ENCODE peak calls at places on chromosomes 13 and 19, in four cellular contexts. One of them, this sample, is unnamed.
A peak's percentile ranks its signal among the peaks of the same experiment; 100 is the strongest.

GRCh38 chr19:41930322-41930722 is 2.1 kb upstream of the ERFL start:
- DNase-seq in mesendoderm: no peak
- DNase-seq in fibroblast of lung: no peak
- DNase-seq in IMR-90: no peak
- DNase-seq in this sample: no peak

GRCh38 chr13:44903596-44903995 is 85.7 kb downstream of the NUFIP1 start:
- DNase-seq in mesendoderm: peak; percentile 54
- DNase-seq in fibroblast of lung: peak; percentile 94
- DNase-seq in IMR-90: peak; percentile 84
- DNase-seq in this sample: peak; percentile 56

GRCh38 chr13:27919299-27919933 is 384 bp upstream of the PDX1 start:
- DNase-seq in mesendoderm: no peak
- DNase-seq in fibroblast of lung: no peak
- DNase-seq in IMR-90: no peak
- DNase-seq in this sample: no peak

GRCh38 chr19:33098023-33098652 is 17.2 kb downstream of the GPATCH1 start:
- DNase-seq in mesendoderm: no peak
- DNase-seq in fibroblast of lung: no peak
- DNase-seq in IMR-90: no peak
- DNase-seq in this sample: no peak

GRCh38 chr13:95262837-95263381 is 38.3 kb downstream of the ABCC4 start:
- DNase-seq in mesendoderm: no peak
- DNase-seq in fibroblast of lung: no peak
- DNase-seq in IMR-90: no peak
- DNase-seq in this sample: no peak

GRCh38 chr19:46975011-46975917 is 44.4 kb upstream of the NPAS1 start:
- DNase-seq in mesendoderm: peak; percentile 62
- DNase-seq in fibroblast of lung: no peak
- DNase-seq in IMR-90: no peak
- DNase-seq in this sample: peak; percentile 42

GRCh38 chr13:80224468-80224867 is 116.5 kb downstream of the SPRY2 start:
- DNase-seq in mesendoderm: no peak
- DNase-seq in fibroblast of lung: no peak
- DNase-seq in IMR-90: peak; percentile 26
- DNase-seq in this sample: no peak

GRCh38 chr19:17772172-17772571 is 20.9 kb downstream of the FCHO1 start:
- DNase-seq in mesendoderm: peak; percentile 67
- DNase-seq in fibroblast of lung: peak; percentile 30
- DNase-seq in IMR-90: peak; percentile 14
- DNase-seq in this sample: no peak

GRCh38 chr13:102643656-102644055 is 46.9 kb downstream of the TPP2 start:
- DNase-seq in mesendoderm: no peak
- DNase-seq in fibroblast of lung: no peak
- DNase-seq in IMR-90: peak; percentile 21
- DNase-seq in this sample: no peak

GRCh38 chr13:34657716-34658115 is 284.4 kb upstream of the NBEA start:
- DNase-seq in mesendoderm: no peak
- DNase-seq in fibroblast of lung: peak; percentile 57
- DNase-seq in IMR-90: peak; percentile 24
- DNase-seq in this sample: no peak

GRCh38 chr19:43784981-43785808 is 4.4 kb upstream of the KCNN4 start:
- DNase-seq in mesendoderm: peak; percentile 84
- DNase-seq in fibroblast of lung: peak; percentile 77
- DNase-seq in IMR-90: peak; percentile 67
- DNase-seq in this sample: peak; percentile 86

GRCh38 chr19:2479556-2480194 is 3.7 kb downstream of the GADD45B start:
- DNase-seq in mesendoderm: no peak
- DNase-seq in fibroblast of lung: no peak
- DNase-seq in IMR-90: no peak
- DNase-seq in this sample: no peak

GRCh38 chr19:35545855-35546381 is 492 bp downstream of the TMEM147 start:
- DNase-seq in mesendoderm: peak; percentile 44
- DNase-seq in fibroblast of lung: peak; percentile 3
- DNase-seq in IMR-90: no peak
- DNase-seq in this sample: no peak

GRCh38 chr13:20843177-20843576 is 59.4 kb downstream of the XPO4 start:
- DNase-seq in mesendoderm: no peak
- DNase-seq in fibroblast of lung: peak; percentile 70
- DNase-seq in IMR-90: peak; percentile 18
- DNase-seq in this sample: no peak

GRCh38 chr13:46071590-46072249 is 19.2 kb upstream of the ZC3H13 start:
- DNase-seq in mesendoderm: peak; percentile 77
- DNase-seq in fibroblast of lung: no peak
- DNase-seq in IMR-90: no peak
- DNase-seq in this sample: no peak

GRCh38 chr13:102555914-102556553 is 40.8 kb upstream of the TPP2 start:
- DNase-seq in mesendoderm: peak; percentile 53
- DNase-seq in fibroblast of lung: peak; percentile 56
- DNase-seq in IMR-90: peak; percentile 26
- DNase-seq in this sample: peak; percentile 39

GRCh38 chr13:68872338-68872737 is 1235.3 kb upstream of the ATXN8OS start:
- DNase-seq in mesendoderm: no peak
- DNase-seq in fibroblast of lung: no peak
- DNase-seq in IMR-90: no peak
- DNase-seq in this sample: no peak

GRCh38 chr19:8116437-8117293 is 32.7 kb downstream of the FBN3 start:
- DNase-seq in mesendoderm: no peak
- DNase-seq in fibroblast of lung: no peak
- DNase-seq in IMR-90: no peak
- DNase-seq in this sample: no peak

GRCh38 chr13:23688336-23688735 is 118.1 kb downstream of the TNFRSF19 start:
- DNase-seq in mesendoderm: no peak
- DNase-seq in fibroblast of lung: no peak
- DNase-seq in IMR-90: peak; percentile 40
- DNase-seq in this sample: no peak

GRCh38 chr13:38821753-38822551 is 135.1 kb downstream of the FREM2 start:
- DNase-seq in mesendoderm: peak; percentile 66
- DNase-seq in fibroblast of lung: no peak
- DNase-seq in IMR-90: no peak
- DNase-seq in this sample: no peak

GRCh38 chr19:29248332-29248844 is 35.4 kb upstream of the UQCRFS1 start:
- DNase-seq in mesendoderm: no peak
- DNase-seq in fibroblast of lung: no peak
- DNase-seq in IMR-90: no peak
- DNase-seq in this sample: no peak
- H3K9ac ChIP-seq in mesendoderm: no peak overlapping the region
- H3K9ac ChIP-seq in fibroblast of lung: no peak overlapping the region
- H3K9ac ChIP-seq in IMR-90: no peak overlapping the region
- H3K9ac ChIP-seq in this sample: no peak overlapping the region

GRCh38 chr19:869245-870177 is 10.0 kb downstream of the CFD start:
- DNase-seq in mesendoderm: peak; percentile 61
- DNase-seq in fibroblast of lung: peak; percentile 96
- DNase-seq in IMR-90: peak; percentile 96
- DNase-seq in this sample: no peak
- H3K4me3 ChIP-seq in mesendoderm: no peak overlapping the region
- H3K4me3 ChIP-seq in fibroblast of lung: no peak overlapping the region
- H3K4me3 ChIP-seq in IMR-90: no peak overlapping the region
- H3K4me3 ChIP-seq in this sample: no peak overlapping the region

GRCh38 chr19:49020342-49020741 is 3.5 kb upstream of the LHB start:
- DNase-seq in mesendoderm: peak; percentile 53
- DNase-seq in fibroblast of lung: no peak
- DNase-seq in IMR-90: no peak
- DNase-seq in this sample: no peak

GRCh38 chr19:49016067-49016839 is 638 bp downstream of the LHB start:
- DNase-seq in mesendoderm: no peak
- DNase-seq in fibroblast of lung: no peak
- DNase-seq in IMR-90: no peak
- DNase-seq in this sample: no peak

GRCh38 chr19:49019242-49019932 is 2.5 kb upstream of the LHB start:
- DNase-seq in mesendoderm: peak; percentile 57
- DNase-seq in fibroblast of lung: peak; percentile 28
- DNase-seq in IMR-90: peak; percentile 17
- DNase-seq in this sample: peak; percentile 77

GRCh38 chr19:49017041-49017665 is at the start of gene LHB:
- DNase-seq in mesendoderm: no peak
- DNase-seq in fibroblast of lung: no peak
- DNase-seq in IMR-90: no peak
- DNase-seq in this sample: no peak

DNA sequence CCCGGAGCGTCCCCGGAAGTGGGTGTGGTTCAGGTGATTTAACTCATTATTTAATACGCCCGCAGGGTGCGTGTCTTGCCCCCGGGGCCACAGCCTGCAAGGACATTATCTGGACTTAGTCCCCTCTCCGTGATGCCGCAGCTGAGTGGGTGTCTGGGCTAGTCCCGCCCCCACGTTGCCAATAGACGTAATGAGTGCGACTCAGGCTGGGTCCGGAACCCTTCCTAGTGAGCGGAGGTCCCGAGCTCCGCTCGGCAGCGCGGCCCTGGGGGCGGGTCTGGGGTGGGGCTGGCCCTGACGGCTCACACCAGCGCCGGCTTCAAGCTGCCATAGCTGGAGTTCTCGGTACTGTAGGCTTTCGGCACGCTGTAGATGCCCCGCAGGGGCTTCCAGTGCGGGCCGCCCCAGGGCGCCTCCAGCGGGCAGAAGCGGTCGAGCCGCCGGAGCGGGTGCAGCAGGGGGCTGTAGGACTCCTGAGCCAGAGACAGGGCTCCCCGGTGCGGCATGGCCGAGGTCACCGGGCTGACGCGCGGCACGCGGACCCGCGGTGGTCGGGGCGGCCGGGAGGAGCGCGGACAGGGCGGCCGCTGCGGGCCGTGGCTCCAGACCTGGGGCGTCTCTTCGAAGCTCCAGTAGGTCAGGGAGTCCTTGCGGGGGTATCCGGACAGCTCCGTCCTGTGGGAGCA is 918 bp upstream of the LHB start:
- DNase-seq in mesendoderm: peak; percentile 73
- DNase-seq in fibroblast of lung: peak; percentile 47
- DNase-seq in IMR-90: peak; percentile 45
- DNase-seq in this sample: peak; percentile 79
- H3K9ac ChIP-seq in mesendoderm: peak overlapping the region; percentile 57
- H3K9ac ChIP-seq in fibroblast of lung: peak overlapping the region; percentile 16
- H3K9ac ChIP-seq in IMR-90: no peak overlapping the region
- H3K9ac ChIP-seq in this sample: no peak overlapping the region

GRCh38 chr13:36675213-36675536 is 1.4 kb downstream of the SERTM1 start:
- DNase-seq in mesendoderm: no peak
- DNase-seq in fibroblast of lung: no peak
- DNase-seq in IMR-90: no peak
- DNase-seq in this sample: peak; percentile 20

GRCh38 chr13:36674337-36675212 is 755 bp downstream of the SERTM1 start:
- DNase-seq in mesendoderm: peak; percentile 17
- DNase-seq in fibroblast of lung: no peak
- DNase-seq in IMR-90: no peak
- DNase-seq in this sample: peak; percentile 50

GRCh38 chr13:36673838-36674326 is at the start of gene SERTM1:
- DNase-seq in mesendoderm: peak; percentile 77
- DNase-seq in fibroblast of lung: no peak
- DNase-seq in IMR-90: no peak
- DNase-seq in this sample: peak; percentile 94

GRCh38 chr13:36673352-36673751 is 468 bp upstream of the SERTM1 start:
- DNase-seq in mesendoderm: no peak
- DNase-seq in fibroblast of lung: no peak
- DNase-seq in IMR-90: no peak
- DNase-seq in this sample: no peak
- H3K4me3 ChIP-seq in mesendoderm: no peak overlapping the region
- H3K4me3 ChIP-seq in fibroblast of lung: no peak overlapping the region
- H3K4me3 ChIP-seq in IMR-90: no peak overlapping the region
- H3K4me3 ChIP-seq in this sample: peak overlapping the region; percentile 64

GRCh38 chr19:55078996-55079395 is 3.3 kb downstream of the EPS8L1 start:
- DNase-seq in mesendoderm: no peak
- DNase-seq in fibroblast of lung: no peak
- DNase-seq in IMR-90: no peak
- DNase-seq in this sample: no peak

GRCh38 chr19:55079400-55080038 is 3.9 kb downstream of the EPS8L1 start:
- DNase-seq in mesendoderm: no peak
- DNase-seq in fibroblast of lung: no peak
- DNase-seq in IMR-90: no peak
- DNase-seq in this sample: no peak

GRCh38 chr19:55080915-55081772 is 5.5 kb downstream of the EPS8L1 start:
- DNase-seq in mesendoderm: peak; percentile 94
- DNase-seq in fibroblast of lung: peak; percentile 53
- DNase-seq in IMR-90: peak; percentile 44
- DNase-seq in this sample: peak; percentile 85

GRCh38 chr19:55081773-55082022 is 6.0 kb downstream of the EPS8L1 start:
- DNase-seq in mesendoderm: no peak
- DNase-seq in fibroblast of lung: no peak
- DNase-seq in IMR-90: no peak
- DNase-seq in this sample: no peak

GRCh38 chr19:55080121-55080914 is 4.6 kb downstream of the EPS8L1 start:
- DNase-seq in mesendoderm: peak; percentile 89
- DNase-seq in fibroblast of lung: peak; percentile 59
- DNase-seq in IMR-90: peak; percentile 55
- DNase-seq in this sample: peak; percentile 83
- H3K9ac ChIP-seq in mesendoderm: peak overlapping the region; percentile 87
- H3K9ac ChIP-seq in fibroblast of lung: no peak overlapping the region
- H3K9ac ChIP-seq in IMR-90: no peak overlapping the region
- H3K9ac ChIP-seq in this sample: no peak overlapping the region

GRCh38 chr19:18789883-18790565 is 1.1 kb downstream of the COMP start:
- DNase-seq in mesendoderm: peak; percentile 58
- DNase-seq in fibroblast of lung: no peak
- DNase-seq in IMR-90: no peak
- DNase-seq in this sample: peak; percentile 87
- H3K4me3 ChIP-seq in mesendoderm: no peak overlapping the region
- H3K4me3 ChIP-seq in fibroblast of lung: no peak overlapping the region
- H3K4me3 ChIP-seq in IMR-90: peak overlapping the region; percentile 19
- H3K4me3 ChIP-seq in this sample: peak overlapping the region; percentile 34

GRCh38 chr13:113833111-113833830 is 30.6 kb downstream of the GAS6 start:
- DNase-seq in mesendoderm: no peak
- DNase-seq in fibroblast of lung: no peak
- DNase-seq in IMR-90: no peak
- DNase-seq in this sample: no peak

GRCh38 chr13:113832204-113832603 is 31.7 kb downstream of the GAS6 start:
- DNase-seq in mesendoderm: no peak
- DNase-seq in fibroblast of lung: no peak
- DNase-seq in IMR-90: no peak
- DNase-seq in this sample: no peak

GRCh38 chr13:113832631-113833030 is 31.2 kb downstream of the GAS6 start:
- DNase-seq in mesendoderm: no peak
- DNase-seq in fibroblast of lung: no peak
- DNase-seq in IMR-90: no peak
- DNase-seq in this sample: no peak

GRCh38 chr13:113828282-113828825 is 35.5 kb downstream of the GAS6 start:
- DNase-seq in mesendoderm: no peak
- DNase-seq in fibroblast of lung: no peak
- DNase-seq in IMR-90: no peak
- DNase-seq in this sample: no peak

DNA sequence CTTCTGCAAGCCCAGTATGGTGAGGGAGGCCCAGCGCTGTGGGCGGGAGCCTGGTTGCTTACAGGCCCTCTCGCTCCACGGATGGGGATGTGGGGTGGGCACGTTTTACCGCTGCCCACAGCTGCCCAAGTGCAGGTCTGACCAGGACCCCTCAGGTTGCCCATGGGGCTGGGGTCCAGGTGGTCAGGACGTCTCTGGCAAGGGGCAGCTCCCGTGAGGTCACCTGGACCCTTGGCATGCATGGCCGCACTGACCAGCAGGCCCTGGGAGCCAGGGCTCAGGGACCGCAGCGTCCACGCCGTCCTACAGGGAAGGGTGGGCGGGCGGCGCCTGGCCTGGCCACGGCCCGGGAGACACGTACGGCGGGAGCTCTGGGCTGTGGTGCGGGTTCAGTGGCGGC is 32.8 kb downstream of the GAS6 start:
- DNase-seq in mesendoderm: no peak
- DNase-seq in fibroblast of lung: no peak
- DNase-seq in IMR-90: no peak
- DNase-seq in this sample: no peak
- H3K9ac ChIP-seq in mesendoderm: no peak overlapping the region
- H3K9ac ChIP-seq in fibroblast of lung: no peak overlapping the region
- H3K9ac ChIP-seq in IMR-90: no peak overlapping the region
- H3K9ac ChIP-seq in this sample: no peak overlapping the region

This sample was measured in neural progenitor cell.